ENCODE peak calls at places on chromosomes 16 and 17, in five cellular contexts. P, T, U, Q and C are unnamed samples.

GRCh38 chr16:51114369-51114768 is 36.7 kb downstream of the SALL1 start:
- DNase-seq in P (no peak), T (no peak), U (no peak), Q (no peak), C (no peak)

GRCh38 chr17:67244621-67245072 is 349 bp downstream of the HELZ start:
- DNase-seq in P (peak; percentile 36), T (no peak), U (no peak), Q (no peak), C (peak; percentile 5)

GRCh38 chr16:4327782-4328579 is 12.1 kb downstream of the GLIS2 start:
- DNase-seq in P (peak; percentile 79), T (peak; percentile 47), U (peak; percentile 85), Q (no peak), C (no peak)

GRCh38 chr16:629289-630023 is 1.3 kb upstream of the WFIKKN1 start:
- DNase-seq in P (no peak), T (no peak), U (no peak), Q (no peak), C (no peak)

GRCh38 chr17:65434251-65434650 is 127.2 kb downstream of the AXIN2 start:
- DNase-seq in P (no peak), T (no peak), U (no peak), Q (no peak), C (peak; percentile 87)

GRCh38 chr17:77829871-77830799 is 128.4 kb upstream of the TNRC6C start:
- DNase-seq in P (peak; percentile 78), T (no peak), U (no peak), Q (no peak), C (no peak)

GRCh38 chr16:67240506-67240905 is 6.8 kb downstream of the FHOD1 start:
- DNase-seq in P (peak; percentile 31), T (no peak), U (peak; percentile 14), Q (no peak), C (no peak)

GRCh38 chr17:46809110-46809571 is 9.4 kb downstream of the WNT3 start:
- DNase-seq in P (no peak), T (no peak), U (no peak), Q (no peak), C (no peak)

GRCh38 chr16:53085539-53086450 is 31.0 kb downstream of the CHD9 start:
- DNase-seq in P (no peak), T (no peak), U (no peak), Q (no peak), C (no peak)

GRCh38 chr17:39069114-39069756 is 82.2 kb downstream of the PLXDC1 start:
- DNase-seq in P (peak; percentile 54), T (no peak), U (peak; percentile 48), Q (peak; percentile 29), C (peak; percentile 10)

GRCh38 chr16:74586948-74587347 is 20.0 kb downstream of the GLG1 start:
- DNase-seq in P (no peak), T (no peak), U (no peak), Q (no peak), C (no peak)

GRCh38 chr16:79362312-79362970 is 238.1 kb downstream of the MAF start:
- DNase-seq in P (no peak), T (no peak), U (no peak), Q (no peak), C (no peak)

GRCh38 chr16:89670496-89671431 is 13.1 kb downstream of the SPATA33 start:
- DNase-seq in P (peak; percentile 43), T (no peak), U (no peak), Q (no peak), C (no peak)

GRCh38 chr16:2009791-2010510 is at the start of gene ZNF598:
- DNase-seq in P (peak; percentile 83), T (peak; percentile 67), U (peak; percentile 92), Q (peak; percentile 79), C (peak; percentile 87)

GRCh38 chr16:29316673-29317237 is 89.8 kb downstream of the NPIPB11 start:
- DNase-seq in P (no peak), T (no peak), U (no peak), Q (no peak), C (no peak)

GRCh38 chr16:307691-308312 is 24.8 kb downstream of the PDIA2 start:
- DNase-seq in P (no peak), T (no peak), U (no peak), Q (no peak), C (no peak)

GRCh38 chr17:66276328-66276937 is 26.0 kb upstream of the PRKCA start:
- DNase-seq in P (peak; percentile 56), T (no peak), U (peak; percentile 36), Q (no peak), C (no peak)